ENCODE peak calls at places on chromosomes 16 and 17, in eight cellular contexts. N, K, T, I, R, Y, C and J are unnamed samples. For H3K36me3, the result is how much of the 10 kb centered on the place peaks cover.

GRCh38 chr17:75155191-75155601 is 884 bp upstream of the JPT1 start:
- DNase-seq in N (no peak), C (peak), K (no peak), Y (no peak), I (peak), R (no peak), T (no peak), J (no peak)

GRCh38 chr16:24748242-24748641 is 18.8 kb downstream of the TNRC6A start:
- DNase-seq in I (no peak), K (no peak), T (no peak), C (peak), Y (no peak), R (no peak), N (no peak), J (peak)

GRCh38 chr16:67001726-67002125 is 13.3 kb downstream of the CES4A start:
- DNase-seq in C (no peak), I (no peak), N (no peak), K (no peak), T (no peak), Y (no peak), R (no peak), J (no peak)

GRCh38 chr17:40518401-40519088 is 17.1 kb upstream of the TNS4 start:
- DNase-seq in T (no peak), N (no peak), R (peak), I (peak), K (no peak), Y (no peak), C (peak), J (peak)

GRCh38 chr16:81424761-81425160 is 19.8 kb upstream of the CMIP start:
- DNase-seq in R (no peak), I (no peak), K (no peak), T (no peak), Y (no peak), N (peak), C (no peak), J (no peak)

GRCh38 chr17:21208352-21208751 is 5.6 kb downstream of the TMEM11 start:
- DNase-seq in T (no peak), C (no peak), N (no peak), Y (no peak), K (no peak), I (no peak), R (no peak), J (no peak)

GRCh38 chr16:22232277-22233049 is 26.4 kb downstream of the EEF2K start:
- DNase-seq in K (no peak), T (peak), I (peak), N (no peak), R (peak), Y (no peak), C (no peak), J (peak)

GRCh38 chr17:44502598-44503079 is 567 bp downstream of the GPATCH8 start:
- DNase-seq in T (no peak), N (peak), Y (no peak), R (peak), C (no peak), I (no peak), K (no peak), J (peak)

GRCh38 chr17:31294839-31295488 is 2.1 kb downstream of the OMG start:
- DNase-seq in I (no peak), Y (no peak), K (no peak), R (no peak), C (no peak), N (no peak), T (no peak), J (no peak)

GRCh38 chr16:85103096-85104079 is 8.9 kb downstream of the CIBAR2 start:
- DNase-seq in N (peak), K (no peak), Y (no peak), I (no peak), T (no peak), R (no peak), C (no peak), J (no peak)

DNA sequence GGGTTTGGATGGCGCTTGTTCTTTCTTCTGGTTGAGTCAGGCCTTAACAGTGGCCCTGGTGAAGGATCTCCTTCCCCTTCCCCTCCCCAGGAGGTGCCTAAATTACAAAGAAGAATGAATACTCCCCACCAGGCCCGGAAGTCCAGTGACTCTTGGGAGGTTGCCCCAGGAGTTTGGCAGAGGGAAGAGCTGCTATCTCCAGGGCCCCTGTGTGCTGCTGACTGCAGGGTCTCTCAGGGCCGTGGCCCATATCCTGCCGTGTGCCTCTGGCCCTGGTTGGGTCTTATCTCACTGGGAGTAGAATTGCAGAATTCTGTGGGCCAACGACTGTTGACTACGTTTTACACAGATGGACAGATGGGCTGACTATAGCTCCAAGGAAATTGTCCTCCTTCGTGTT is 27.9 kb downstream of the AKAP1 start:
- DNase-seq in I (no peak), R (no peak), N (no peak), C (no peak), Y (no peak), T (no peak), K (no peak), J (no peak)
- H3K36me3 ChIP-seq in I (half or more), R (under half), N (half or more), C (half or more), Y (under half), T (under half), K (under half), J (under half)

GRCh38 chr16:75293746-75294145 is 42.3 kb upstream of the BCAR1 start:
- DNase-seq in K (no peak), N (no peak), Y (no peak), T (no peak), R (no peak), I (no peak), C (no peak), J (no peak)

GRCh38 chr16:75294773-75295172 is 43.3 kb upstream of the BCAR1 start:
- DNase-seq in I (no peak), Y (no peak), N (no peak), K (no peak), T (no peak), C (no peak), R (no peak), J (no peak)

GRCh38 chr16:75301804-75302203 is 50.4 kb upstream of the BCAR1 start:
- DNase-seq in C (no peak), Y (no peak), T (no peak), R (no peak), N (no peak), K (no peak), I (no peak), J (no peak)

GRCh38 chr16:75296606-75297005 is 45.2 kb upstream of the BCAR1 start:
- DNase-seq in N (no peak), K (no peak), C (no peak), T (no peak), R (no peak), Y (no peak), I (no peak), J (no peak)

GRCh38 chr16:75298252-75298651 is 46.8 kb upstream of the BCAR1 start:
- DNase-seq in Y (no peak), R (no peak), I (no peak), T (no peak), N (no peak), K (no peak), C (no peak), J (no peak)
- H3K36me3 ChIP-seq in Y (under half), R (under half), I (under half), T (under half), N (under half), K (under half), C (half or more), J (under half)

GRCh38 chr17:5481451-5481850 is 4.5 kb downstream of the DERL2 start:
- DNase-seq in K (no peak), T (no peak), C (no peak), R (no peak), I (no peak), N (no peak), Y (no peak), J (no peak)
- H3K36me3 ChIP-seq in K (under half), T (under half), C (half or more), R (under half), I (half or more), N (half or more), Y (half or more), J (under half)

GRCh38 chr16:48276102-48276501 is 28.8 kb upstream of the ABCC11 start:
- DNase-seq in Y (no peak), R (no peak), T (no peak), I (no peak), K (no peak), N (no peak), C (no peak), J (peak)
- H3K36me3 ChIP-seq in Y (under half), R (under half), T (under half), I (under half), K (under half), N (under half), C (under half), J (under half)

DNA sequence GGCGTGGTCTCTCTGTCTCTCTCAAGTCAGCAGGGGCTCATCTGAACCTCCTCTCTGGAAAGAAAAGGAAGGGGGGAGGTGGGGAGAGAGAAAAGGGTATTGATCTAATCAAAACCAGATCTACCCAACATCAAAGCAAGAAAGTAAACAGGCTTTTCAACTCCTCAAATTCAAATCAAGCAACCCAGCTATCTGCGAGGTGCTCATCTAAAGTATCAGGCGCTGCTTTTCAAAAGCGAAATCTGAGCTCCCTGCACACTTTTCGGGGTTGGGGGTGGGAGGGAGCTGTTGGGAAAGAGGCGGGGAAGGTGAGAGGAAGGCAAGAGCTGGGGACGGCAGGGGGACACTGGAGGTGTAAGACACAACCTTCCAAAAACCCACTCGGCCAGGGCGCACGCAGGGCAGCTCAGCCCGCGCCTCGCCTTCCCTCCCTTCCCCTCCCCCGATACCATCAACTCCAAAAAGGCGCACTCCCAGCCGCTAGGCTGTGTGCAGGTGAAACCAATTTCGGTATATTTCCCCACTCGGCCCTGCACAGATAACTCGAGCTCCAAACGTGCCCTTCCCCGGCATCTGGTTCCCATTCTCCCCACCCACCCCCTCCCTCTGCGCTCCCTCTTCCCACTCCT is 2.7 kb downstream of the AXIN2 start:
- DNase-seq in T (no peak), Y (no peak), C (no peak), I (no peak), N (no peak), R (peak), K (peak), J (no peak)
- H3K36me3 ChIP-seq in T (under half), Y (under half), C (under half), I (under half), N (under half), R (under half), K (under half), J (under half)